ENCODE peak calls at places on chromosomes 2 and 18, in six cellular contexts. One of them, this sample, is unnamed.

GRCh38 chr18:57784816-57785144 is 18.3 kb downstream of the ATP8B1 start:
- DNase-seq in hepatocyte: no peak
- DNase-seq in DND-41: no peak
- DNase-seq in dorsolateral prefrontal cortex: no peak
- DNase-seq in CD8-positive, alpha-beta T cell: no peak
- DNase-seq in colonic mucosa: no peak
- DNase-seq in this sample: no peak

GRCh38 chr2:219684721-219685689 is 57.6 kb downstream of the SLC4A3 start:
- DNase-seq in hepatocyte: peak
- DNase-seq in DND-41: no peak
- DNase-seq in dorsolateral prefrontal cortex: no peak
- DNase-seq in CD8-positive, alpha-beta T cell: peak
- DNase-seq in colonic mucosa: peak
- DNase-seq in this sample: peak

GRCh38 chr18:42893991-42894390 is 221.5 kb downstream of the RIT2 start:
- DNase-seq in hepatocyte: no peak
- DNase-seq in DND-41: peak
- DNase-seq in dorsolateral prefrontal cortex: no peak
- DNase-seq in CD8-positive, alpha-beta T cell: no peak
- DNase-seq in colonic mucosa: no peak
- DNase-seq in this sample: no peak

GRCh38 chr2:152847067-152847466 is 128.6 kb downstream of the ARL6IP6 start:
- DNase-seq in hepatocyte: peak
- DNase-seq in DND-41: no peak
- DNase-seq in dorsolateral prefrontal cortex: no peak
- DNase-seq in CD8-positive, alpha-beta T cell: no peak
- DNase-seq in colonic mucosa: no peak
- DNase-seq in this sample: no peak

GRCh38 chr2:31131871-31132270 is 6.4 kb downstream of the GALNT14 start:
- DNase-seq in hepatocyte: no peak
- DNase-seq in DND-41: no peak
- DNase-seq in dorsolateral prefrontal cortex: no peak
- DNase-seq in CD8-positive, alpha-beta T cell: no peak
- DNase-seq in colonic mucosa: no peak
- DNase-seq in this sample: no peak

GRCh38 chr18:62420151-62420512 is 95.0 kb downstream of the TNFRSF11A start:
- DNase-seq in hepatocyte: peak
- DNase-seq in DND-41: no peak
- DNase-seq in dorsolateral prefrontal cortex: no peak
- DNase-seq in CD8-positive, alpha-beta T cell: no peak
- DNase-seq in colonic mucosa: peak
- DNase-seq in this sample: no peak

GRCh38 chr18:62877448-62878221 is 162.3 kb downstream of the PHLPP1 start:
- DNase-seq in hepatocyte: peak
- DNase-seq in DND-41: no peak
- DNase-seq in dorsolateral prefrontal cortex: no peak
- DNase-seq in CD8-positive, alpha-beta T cell: no peak
- DNase-seq in colonic mucosa: no peak
- DNase-seq in this sample: no peak

GRCh38 chr2:1713156-1713838 is 31.0 kb downstream of the PXDN start:
- DNase-seq in hepatocyte: no peak
- DNase-seq in DND-41: no peak
- DNase-seq in dorsolateral prefrontal cortex: no peak
- DNase-seq in CD8-positive, alpha-beta T cell: no peak
- DNase-seq in colonic mucosa: no peak
- DNase-seq in this sample: no peak

GRCh38 chr2:46216213-46216612 is 81.0 kb upstream of the EPAS1 start:
- DNase-seq in hepatocyte: no peak
- DNase-seq in DND-41: no peak
- DNase-seq in dorsolateral prefrontal cortex: no peak
- DNase-seq in CD8-positive, alpha-beta T cell: no peak
- DNase-seq in colonic mucosa: no peak
- DNase-seq in this sample: no peak

GRCh38 chr2:163592954-163593622 is 142.7 kb downstream of the FIGN start:
- DNase-seq in hepatocyte: no peak
- DNase-seq in DND-41: no peak
- DNase-seq in dorsolateral prefrontal cortex: no peak
- DNase-seq in CD8-positive, alpha-beta T cell: no peak
- DNase-seq in colonic mucosa: no peak
- DNase-seq in this sample: no peak

GRCh38 chr18:10923671-10924070 is 225.7 kb downstream of the PIEZO2 start:
- DNase-seq in hepatocyte: no peak
- DNase-seq in DND-41: no peak
- DNase-seq in dorsolateral prefrontal cortex: no peak
- DNase-seq in CD8-positive, alpha-beta T cell: no peak
- DNase-seq in colonic mucosa: no peak
- DNase-seq in this sample: no peak

GRCh38 chr2:180040146-180040925 is 33.2 kb upstream of the CWC22 start:
- DNase-seq in hepatocyte: no peak
- DNase-seq in DND-41: no peak
- DNase-seq in dorsolateral prefrontal cortex: no peak
- DNase-seq in CD8-positive, alpha-beta T cell: no peak
- DNase-seq in colonic mucosa: no peak
- DNase-seq in this sample: no peak

GRCh38 chr2:202945497-202945896 is 33.4 kb downstream of the CARF start:
- DNase-seq in hepatocyte: no peak
- DNase-seq in DND-41: no peak
- DNase-seq in dorsolateral prefrontal cortex: no peak
- DNase-seq in CD8-positive, alpha-beta T cell: no peak
- DNase-seq in colonic mucosa: no peak
- DNase-seq in this sample: no peak

GRCh38 chr2:3459185-3460015 is 59.9 kb downstream of the ADI1 start:
- DNase-seq in hepatocyte: peak
- DNase-seq in DND-41: no peak
- DNase-seq in dorsolateral prefrontal cortex: peak
- DNase-seq in CD8-positive, alpha-beta T cell: no peak
- DNase-seq in colonic mucosa: no peak
- DNase-seq in this sample: no peak

GRCh38 chr2:207812058-207812857 is 42.6 kb upstream of the FZD5 start:
- DNase-seq in hepatocyte: no peak
- DNase-seq in DND-41: no peak
- DNase-seq in dorsolateral prefrontal cortex: no peak
- DNase-seq in CD8-positive, alpha-beta T cell: no peak
- DNase-seq in colonic mucosa: no peak
- DNase-seq in this sample: no peak

GRCh38 chr2:15638720-15639119 is 47.1 kb downstream of the DDX1 start:
- DNase-seq in hepatocyte: no peak
- DNase-seq in DND-41: no peak
- DNase-seq in dorsolateral prefrontal cortex: no peak
- DNase-seq in CD8-positive, alpha-beta T cell: no peak
- DNase-seq in colonic mucosa: no peak
- DNase-seq in this sample: peak

GRCh38 chr2:168600970-168601369 is 144.9 kb downstream of the CERS6 start:
- DNase-seq in hepatocyte: no peak
- DNase-seq in DND-41: no peak
- DNase-seq in dorsolateral prefrontal cortex: no peak
- DNase-seq in CD8-positive, alpha-beta T cell: no peak
- DNase-seq in colonic mucosa: no peak
- DNase-seq in this sample: no peak

GRCh38 chr2:44389895-44390294 is 28.1 kb downstream of the CAMKMT start:
- DNase-seq in hepatocyte: no peak
- DNase-seq in DND-41: no peak
- DNase-seq in dorsolateral prefrontal cortex: no peak
- DNase-seq in CD8-positive, alpha-beta T cell: no peak
- DNase-seq in colonic mucosa: no peak
- DNase-seq in this sample: no peak

GRCh38 chr2:26456701-26457224 is 21.2 kb downstream of the OTOF start:
- DNase-seq in hepatocyte: peak
- DNase-seq in DND-41: no peak
- DNase-seq in dorsolateral prefrontal cortex: no peak
- DNase-seq in CD8-positive, alpha-beta T cell: no peak
- DNase-seq in colonic mucosa: peak
- DNase-seq in this sample: peak

GRCh38 chr18:36620801-36621200 is 208.0 kb downstream of the TPGS2 start:
- DNase-seq in hepatocyte: no peak
- DNase-seq in DND-41: no peak
- DNase-seq in dorsolateral prefrontal cortex: no peak
- DNase-seq in CD8-positive, alpha-beta T cell: no peak
- DNase-seq in colonic mucosa: no peak
- DNase-seq in this sample: no peak

GRCh38 chr18:55323051-55323994 is 264.7 kb downstream of the TCF4 start:
- DNase-seq in hepatocyte: no peak
- DNase-seq in DND-41: no peak
- DNase-seq in dorsolateral prefrontal cortex: no peak
- DNase-seq in CD8-positive, alpha-beta T cell: no peak
- DNase-seq in colonic mucosa: no peak
- DNase-seq in this sample: no peak

GRCh38 chr2:161729-162128 is 102.1 kb downstream of the SH3YL1 start:
- DNase-seq in hepatocyte: no peak
- DNase-seq in DND-41: no peak
- DNase-seq in dorsolateral prefrontal cortex: no peak
- DNase-seq in CD8-positive, alpha-beta T cell: no peak
- DNase-seq in colonic mucosa: no peak
- DNase-seq in this sample: no peak

GRCh38 chr2:166382-166781 is 97.5 kb downstream of the SH3YL1 start:
- DNase-seq in hepatocyte: no peak
- DNase-seq in DND-41: no peak
- DNase-seq in dorsolateral prefrontal cortex: no peak
- DNase-seq in CD8-positive, alpha-beta T cell: no peak
- DNase-seq in colonic mucosa: no peak
- DNase-seq in this sample: no peak

GRCh38 chr2:165530-165929 is 98.3 kb downstream of the SH3YL1 start:
- DNase-seq in hepatocyte: no peak
- DNase-seq in DND-41: no peak
- DNase-seq in dorsolateral prefrontal cortex: no peak
- DNase-seq in CD8-positive, alpha-beta T cell: no peak
- DNase-seq in colonic mucosa: no peak
- DNase-seq in this sample: no peak

GRCh38 chr2:162473-163135 is 101.2 kb downstream of the SH3YL1 start:
- DNase-seq in hepatocyte: peak
- DNase-seq in DND-41: no peak
- DNase-seq in dorsolateral prefrontal cortex: no peak
- DNase-seq in CD8-positive, alpha-beta T cell: no peak
- DNase-seq in colonic mucosa: peak
- DNase-seq in this sample: no peak
- H3K4me3 ChIP-seq in hepatocyte: no peak
- H3K4me3 ChIP-seq in DND-41: no peak
- H3K4me3 ChIP-seq in dorsolateral prefrontal cortex: no peak
- H3K4me3 ChIP-seq in CD8-positive, alpha-beta T cell: no peak
- H3K4me3 ChIP-seq in colonic mucosa: no peak
- H3K4me3 ChIP-seq in this sample: no peak

GRCh38 chr2:65097844-65098243 is 32.1 kb downstream of the RAB1A start:
- DNase-seq in hepatocyte: no peak
- DNase-seq in DND-41: no peak
- DNase-seq in dorsolateral prefrontal cortex: no peak
- DNase-seq in CD8-positive, alpha-beta T cell: no peak
- DNase-seq in colonic mucosa: no peak
- DNase-seq in this sample: no peak

GRCh38 chr2:65101071-65101470 is 28.8 kb downstream of the RAB1A start:
- DNase-seq in hepatocyte: no peak
- DNase-seq in DND-41: no peak
- DNase-seq in dorsolateral prefrontal cortex: no peak
- DNase-seq in CD8-positive, alpha-beta T cell: no peak
- DNase-seq in colonic mucosa: no peak
- DNase-seq in this sample: no peak

GRCh38 chr2:65098741-65099140 is 31.2 kb downstream of the RAB1A start:
- DNase-seq in hepatocyte: no peak
- DNase-seq in DND-41: no peak
- DNase-seq in dorsolateral prefrontal cortex: no peak
- DNase-seq in CD8-positive, alpha-beta T cell: no peak
- DNase-seq in colonic mucosa: no peak
- DNase-seq in this sample: no peak

GRCh38 chr2:65107530-65107929 is 22.4 kb downstream of the RAB1A start:
- DNase-seq in hepatocyte: no peak
- DNase-seq in DND-41: no peak
- DNase-seq in dorsolateral prefrontal cortex: no peak
- DNase-seq in CD8-positive, alpha-beta T cell: no peak
- DNase-seq in colonic mucosa: no peak
- DNase-seq in this sample: no peak

GRCh38 chr2:65103013-65103720 is 26.7 kb downstream of the RAB1A start:
- DNase-seq in hepatocyte: no peak
- DNase-seq in DND-41: no peak
- DNase-seq in dorsolateral prefrontal cortex: no peak
- DNase-seq in CD8-positive, alpha-beta T cell: no peak
- DNase-seq in colonic mucosa: no peak
- DNase-seq in this sample: no peak
- H3K27ac ChIP-seq in hepatocyte: no peak
- H3K27ac ChIP-seq in DND-41: no peak
- H3K27ac ChIP-seq in dorsolateral prefrontal cortex: no peak
- H3K27ac ChIP-seq in CD8-positive, alpha-beta T cell: no peak
- H3K27ac ChIP-seq in colonic mucosa: no peak
- H3K27ac ChIP-seq in this sample: no peak

GRCh38 chr2:160963957-160964356 is 196.3 kb upstream of the TANK start:
- DNase-seq in hepatocyte: no peak
- DNase-seq in DND-41: no peak
- DNase-seq in dorsolateral prefrontal cortex: no peak
- DNase-seq in CD8-positive, alpha-beta T cell: no peak
- DNase-seq in colonic mucosa: no peak
- DNase-seq in this sample: no peak
- H3K4me3 ChIP-seq in hepatocyte: no peak
- H3K4me3 ChIP-seq in DND-41: no peak
- H3K4me3 ChIP-seq in dorsolateral prefrontal cortex: no peak
- H3K4me3 ChIP-seq in CD8-positive, alpha-beta T cell: no peak
- H3K4me3 ChIP-seq in colonic mucosa: no peak
- H3K4me3 ChIP-seq in this sample: no peak

DNA sequence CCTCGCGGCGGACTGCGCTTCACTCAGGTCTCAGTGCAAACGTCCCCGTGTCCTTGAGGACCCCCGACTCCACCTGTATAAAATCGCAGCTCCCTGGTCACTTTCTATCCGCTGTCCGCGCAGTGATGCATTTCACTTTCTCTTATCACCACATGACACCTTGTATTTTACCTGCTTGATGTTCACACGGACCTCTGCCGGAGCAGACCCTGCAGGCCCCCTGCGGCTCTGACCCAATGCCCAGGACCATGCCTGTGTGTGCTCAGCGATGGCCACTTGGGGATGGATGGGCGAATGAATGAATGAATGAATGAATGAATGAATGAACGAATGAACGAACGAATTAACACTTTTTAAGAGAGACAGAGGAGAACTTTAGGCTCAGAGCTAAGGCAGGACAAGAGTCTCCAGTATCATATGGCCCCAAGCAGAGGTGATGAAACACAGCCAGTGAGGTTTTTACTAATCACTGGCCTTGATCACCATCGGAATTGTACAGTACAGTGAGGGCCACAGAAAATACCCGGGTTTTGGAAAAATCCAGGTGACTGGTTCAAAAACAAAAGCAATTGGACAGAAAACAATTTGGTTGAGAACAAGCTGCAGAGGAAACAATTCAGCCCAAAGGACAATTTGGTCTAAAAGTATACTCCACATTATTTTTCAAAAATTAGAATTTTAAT is 12.3 kb downstream of the ASPRV1 start:
- DNase-seq in hepatocyte: no peak
- DNase-seq in DND-41: no peak
- DNase-seq in dorsolateral prefrontal cortex: no peak
- DNase-seq in CD8-positive, alpha-beta T cell: no peak
- DNase-seq in colonic mucosa: no peak
- DNase-seq in this sample: no peak
- H3K27ac ChIP-seq in hepatocyte: no peak
- H3K27ac ChIP-seq in DND-41: no peak
- H3K27ac ChIP-seq in dorsolateral prefrontal cortex: no peak
- H3K27ac ChIP-seq in CD8-positive, alpha-beta T cell: no peak
- H3K27ac ChIP-seq in colonic mucosa: no peak
- H3K27ac ChIP-seq in this sample: no peak